ENCODE peak calls at places on chromosomes 12 and 14, in ten cellular contexts. I is transverse colon; E is AG09309; V is WTC11; K is MV-4-11; D is nucleus accumbens; U is RPMI8226; B is amygdala; W is Caki2; H is stimulated activated CD4-positive, alpha-beta T cell treated with anti-CD3 and anti-CD28 coated beads, Interleukin-2, amount 100 ng/mL, for 48 hours. Q is an unnamed sample.

GRCh38 chr12:69471667-69472385 is 1.6 kb downstream of the FRS2 start:
- DNase-seq in I (no peak), E (no peak), V (no peak), K (no peak), D (no peak), U (no peak), B (no peak), W (no peak), H (no peak), Q (no peak)

GRCh38 chr12:75623631-75624118 is 112.3 kb upstream of the KRR1 start:
- DNase-seq in I (no peak), E (no peak), V (peak; percentile 28), K (peak; percentile 18), D (no peak), U (no peak), B (no peak), W (peak; percentile 51), H (no peak), Q (no peak)

GRCh38 chr14:32382704-32383103 is 53.6 kb downstream of the AKAP6 start:
- DNase-seq in I (no peak), E (no peak), V (peak; percentile 27), K (no peak), D (no peak), U (no peak), B (no peak), W (no peak), H (no peak), Q (no peak)

GRCh38 chr12:96198970-96199369 is 4.8 kb downstream of the ELK3 start:
- DNase-seq in I (no peak), E (peak; percentile 81), V (no peak), K (peak; percentile 39), D (no peak), U (no peak), B (no peak), W (peak; percentile 44), H (no peak), Q (no peak)

GRCh38 chr14:35825968-35826217 is 245 bp upstream of the BRMS1L start:
- DNase-seq in I (no peak), E (no peak), V (no peak), K (no peak), D (no peak), U (no peak), B (no peak), W (no peak), H (no peak), Q (no peak)

GRCh38 chr14:74237441-74237840 is 1.8 kb upstream of the VSX2 start:
- DNase-seq in I (no peak), E (no peak), V (no peak), K (no peak), D (no peak), U (no peak), B (no peak), W (no peak), H (no peak), Q (no peak)

GRCh38 chr14:93674343-93674742 is 113.9 kb downstream of the PRIMA1 start:
- DNase-seq in I (no peak), E (no peak), V (no peak), K (no peak), D (no peak), U (no peak), B (no peak), W (no peak), H (no peak), Q (no peak)

GRCh38 chr14:85921241-85921640 is 391.3 kb downstream of the FLRT2 start:
- DNase-seq in I (no peak), E (no peak), V (no peak), K (no peak), D (no peak), U (no peak), B (no peak), W (no peak), H (no peak), Q (no peak)

GRCh38 chr12:93706824-93707223 is 29.6 kb downstream of the CRADD start:
- DNase-seq in I (no peak), E (no peak), V (no peak), K (no peak), D (no peak), U (no peak), B (no peak), W (no peak), H (no peak), Q (no peak)

GRCh38 chr12:46445551-46446235 is 73.1 kb upstream of the SLC38A2 start:
- DNase-seq in I (no peak), E (no peak), V (no peak), K (no peak), D (no peak), U (no peak), B (no peak), W (no peak), H (no peak), Q (no peak)

GRCh38 chr14:73188501-73188903 is 48.8 kb upstream of the PAPLN start:
- DNase-seq in I (no peak), E (peak; percentile 11), V (no peak), K (peak; percentile 18), D (no peak), U (no peak), B (no peak), W (peak; percentile 59), H (no peak), Q (no peak)

GRCh38 chr12:57717131-57717530 is 21.4 kb downstream of the AGAP2 start:
- DNase-seq in I (no peak), E (no peak), V (no peak), K (no peak), D (no peak), U (no peak), B (no peak), W (no peak), H (no peak), Q (no peak)

GRCh38 chr14:57136669-57137068 is 132.0 kb downstream of the EXOC5 start:
- DNase-seq in I (no peak), E (no peak), V (peak; percentile 11), K (no peak), D (no peak), U (peak; percentile 3), B (peak; percentile 9), W (no peak), H (no peak), Q (no peak)

GRCh38 chr14:99718811-99719192 is 34.7 kb downstream of the CYP46A1 start:
- DNase-seq in I (no peak), E (no peak), V (no peak), K (no peak), D (no peak), U (no peak), B (no peak), W (no peak), H (no peak), Q (no peak)

GRCh38 chr14:76937181-76938091 is 91.1 kb downstream of the IRF2BPL start:
- DNase-seq in I (peak; percentile 30), E (no peak), V (no peak), K (peak; percentile 28), D (no peak), U (no peak), B (no peak), W (peak; percentile 65), H (no peak), Q (no peak)

GRCh38 chr12:92396647-92397258 is 251.1 kb upstream of the BTG1 start:
- DNase-seq in I (no peak), E (peak; percentile 56), V (no peak), K (no peak), D (no peak), U (no peak), B (no peak), W (peak; percentile 11), H (no peak), Q (no peak)

GRCh38 chr12:29726741-29727348 is 56.9 kb downstream of the TMTC1 start:
- DNase-seq in I (no peak), E (no peak), V (no peak), K (no peak), D (no peak), U (no peak), B (no peak), W (no peak), H (no peak), Q (no peak)

GRCh38 chr14:73460691-73461127 is 2.4 kb upstream of the NUMB start:
- DNase-seq in I (no peak), E (no peak), V (no peak), K (no peak), D (no peak), U (peak; percentile 11), B (no peak), W (peak; percentile 5), H (no peak), Q (no peak)

GRCh38 chr14:24576178-24576577 is at the start of gene CTSG:
- DNase-seq in I (no peak), E (no peak), V (no peak), K (peak; percentile 98), D (no peak), U (no peak), B (no peak), W (no peak), H (no peak), Q (no peak)

GRCh38 chr12:63419119-63419518 is 249.2 kb downstream of the DPY19L2 start:
- DNase-seq in I (peak; percentile 12), E (no peak), V (no peak), K (no peak), D (no peak), U (no peak), B (no peak), W (peak; percentile 66), H (no peak), Q (no peak)

GRCh38 chr14:99476864-99477263 is 3.8 kb downstream of the SETD3 start:
- DNase-seq in I (no peak), E (no peak), V (no peak), K (peak; percentile 79), D (no peak), U (no peak), B (no peak), W (no peak), H (no peak), Q (no peak)

GRCh38 chr12:24991209-24992049 is 42.5 kb upstream of the BCAT1 start:
- DNase-seq in I (no peak), E (peak; percentile 16), V (no peak), K (peak; percentile 62), D (no peak), U (peak; percentile 81), B (no peak), W (peak; percentile 37), H (no peak), Q (peak; percentile 25)

GRCh38 chr12:88578821-88579518 is 1.3 kb downstream of the KITLG start:
- DNase-seq in I (peak; percentile 43), E (no peak), V (peak; percentile 32), K (peak; percentile 18), D (no peak), U (no peak), B (no peak), W (peak; percentile 59), H (no peak), Q (peak; percentile 37)

GRCh38 chr12:132151145-132151765 is 7.0 kb downstream of the NOC4L start:
- DNase-seq in I (peak; percentile 6), E (no peak), V (no peak), K (no peak), D (no peak), U (no peak), B (no peak), W (no peak), H (no peak), Q (no peak)

GRCh38 chr14:91869556-91869955 is 2.2 kb upstream of the TC2N start:
- DNase-seq in I (no peak), E (no peak), V (no peak), K (no peak), D (no peak), U (no peak), B (no peak), W (no peak), H (no peak), Q (no peak)

GRCh38 chr12:124626841-124627502 is 59.6 kb upstream of the NCOR2 start:
- DNase-seq in I (no peak), E (no peak), V (no peak), K (no peak), D (no peak), U (peak; percentile 23), B (no peak), W (no peak), H (no peak), Q (no peak)

GRCh38 chr12:12384601-12385321 is 27.9 kb downstream of the BORCS5 start:
- DNase-seq in I (no peak), E (no peak), V (peak; percentile 38), K (peak; percentile 25), D (no peak), U (no peak), B (no peak), W (no peak), H (peak; percentile 34), Q (no peak)

GRCh38 chr14:90136904-90137303 is 75.1 kb downstream of the KCNK13 start:
- DNase-seq in I (no peak), E (no peak), V (no peak), K (no peak), D (no peak), U (no peak), B (no peak), W (no peak), H (no peak), Q (no peak)

Q was measured in NCI-H1930.